ENCODE peak calls at places on chromosomes 2 and 18, in four cellular contexts. J is osteocyte, D is H9, K is GM13977. A is an unnamed sample.
A peak's percentile ranks its signal among the peaks of the same experiment; 100 is the strongest.

GRCh38 chr18:27619906-27620305 is 434.8 kb upstream of the CHST9 start:
- DNase-seq in J (no peak), D (no peak), K (no peak), A (no peak)

GRCh38 chr2:219433666-219434467 is 776 bp upstream of the SPEG start:
- DNase-seq in J (no peak), D (peak; percentile 91), K (no peak), A (no peak)

GRCh38 chr2:173298536-173299097 is 56.1 kb upstream of the CDCA7 start:
- DNase-seq in J (no peak), D (no peak), K (no peak), A (no peak)

GRCh38 chr2:23602113-23602512 is 217.1 kb downstream of the KLHL29 start:
- DNase-seq in J (peak; percentile 90), D (no peak), K (no peak), A (no peak)

GRCh38 chr2:162465430-162465829 is 121.5 kb downstream of the GCA start:
- DNase-seq in J (no peak), D (no peak), K (no peak), A (no peak)

GRCh38 chr2:197163755-197164753 is 146.5 kb downstream of the ANKRD44 start:
- DNase-seq in J (no peak), D (peak; percentile 69), K (no peak), A (no peak)

GRCh38 chr2:102473020-102473419 is at the start of gene SLC9A4:
- DNase-seq in J (peak; percentile 76), D (peak; percentile 49), K (peak; percentile 55), A (peak; percentile 38)

GRCh38 chr2:227864161-227864756 is 7.2 kb upstream of the DAW1 start:
- DNase-seq in J (no peak), D (no peak), K (no peak), A (no peak)

GRCh38 chr2:166917433-166917832 is 29.2 kb downstream of the XIRP2 start:
- DNase-seq in J (no peak), D (no peak), K (no peak), A (no peak)

GRCh38 chr18:26579941-26580618 is 31.7 kb upstream of the KCTD1 start:
- DNase-seq in J (no peak), D (no peak), K (no peak), A (no peak)

GRCh38 chr2:159093496-159093895 is 125.1 kb downstream of the TANC1 start:
- DNase-seq in J (no peak), D (no peak), K (no peak), A (no peak)

GRCh38 chr2:9613291-9613690 is 17.5 kb downstream of the YWHAQ start:
- DNase-seq in J (no peak), D (no peak), K (no peak), A (no peak)

GRCh38 chr2:70964133-70964532 is 14.3 kb upstream of the ANKRD53 start:
- DNase-seq in J (no peak), D (no peak), K (no peak), A (peak; percentile 26)

GRCh38 chr2:128451084-128451483 is 132.4 kb upstream of the HS6ST1 start:
- DNase-seq in J (peak; percentile 73), D (peak; percentile 8), K (no peak), A (no peak)

GRCh38 chr2:26008851-26009566 is 24.9 kb upstream of the RAB10 start:
- DNase-seq in J (no peak), D (no peak), K (no peak), A (no peak)

GRCh38 chr2:130872276-130873125 is 35.8 kb downstream of the ARHGEF4 start:
- DNase-seq in J (no peak), D (no peak), K (no peak), A (no peak)

GRCh38 chr2:233252227-233252626 is 754 bp downstream of the ATG16L1 start:
- DNase-seq in J (no peak), D (no peak), K (no peak), A (no peak)

GRCh38 chr2:201363857-201364560 is 6.9 kb upstream of the FLACC1 start:
- DNase-seq in J (no peak), D (peak; percentile 47), K (peak; percentile 43), A (no peak)

GRCh38 chr18:50009772-50010171 is 185.2 kb downstream of the MYO5B start:
- DNase-seq in J (no peak), D (peak; percentile 67), K (peak; percentile 44), A (peak; percentile 47)

GRCh38 chr2:119377266-119377972 is 10.6 kb downstream of the DBI start:
- DNase-seq in J (no peak), D (no peak), K (no peak), A (no peak)

GRCh38 chr2:238160206-238161129 is 1.7 kb downstream of the ERFE start:
- DNase-seq in J (no peak), D (peak; percentile 77), K (no peak), A (no peak)

GRCh38 chr2:85215074-85216050 is 82.2 kb downstream of the TCF7L1 start:
- DNase-seq in J (no peak), D (no peak), K (no peak), A (no peak)
- TF ChIP-seq CTCF in J (peak; percentile 12), D (peak; percentile 60), K (peak; percentile 16), A (no peak)

GRCh38 chr2:109498906-109499305 is 114.9 kb downstream of the SEPTIN10 start:
- DNase-seq in J (no peak), D (no peak), K (no peak), A (no peak)
- TF ChIP-seq CTCF in J (no peak), D (no peak), K (no peak), A (no peak)

GRCh38 chr2:73851274-73851673 is 22.5 kb downstream of the STAMBP start:
- DNase-seq in J (no peak), D (no peak), K (no peak), A (no peak)
- TF ChIP-seq CTCF in J (no peak), D (peak; percentile 62), K (peak; percentile 20), A (no peak)

DNA sequence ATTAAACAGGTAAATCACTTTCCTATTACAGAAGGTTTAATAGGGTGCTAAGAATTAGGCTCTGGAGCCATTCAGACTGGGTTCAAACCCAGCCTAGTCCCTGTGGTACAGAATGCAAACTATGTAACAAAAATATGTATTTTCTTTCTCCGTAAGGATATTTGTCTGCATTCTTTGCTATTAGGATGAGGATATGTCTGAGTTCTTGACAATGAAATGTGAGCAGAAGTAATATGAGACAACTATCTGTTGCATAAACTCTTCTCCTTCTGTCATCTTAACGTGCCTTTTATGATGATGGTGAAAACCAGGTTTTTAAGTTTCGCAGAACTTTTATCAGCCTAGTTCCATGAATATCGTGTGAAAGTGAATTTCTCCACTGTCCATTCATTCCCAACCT is 1129.1 kb upstream of the ZEB2 start:
- DNase-seq in J (no peak), D (no peak), K (no peak), A (no peak)
- TF ChIP-seq CTCF in J (no peak), D (no peak), K (no peak), A (no peak)

GRCh38 chr2:235768606-235769005 is 274.8 kb downstream of the AGAP1 start:
- DNase-seq in J (no peak), D (no peak), K (no peak), A (no peak)

GRCh38 chr2:235766206-235766794 is 272.5 kb downstream of the AGAP1 start:
- DNase-seq in J (peak; percentile 91), D (peak; percentile 58), K (peak; percentile 85), A (peak; percentile 78)

GRCh38 chr2:235765181-235765820 is 271.5 kb downstream of the AGAP1 start:
- DNase-seq in J (no peak), D (no peak), K (no peak), A (no peak)

GRCh38 chr2:235763816-235764215 is 270.0 kb downstream of the AGAP1 start:
- DNase-seq in J (no peak), D (no peak), K (no peak), A (no peak)

DNA sequence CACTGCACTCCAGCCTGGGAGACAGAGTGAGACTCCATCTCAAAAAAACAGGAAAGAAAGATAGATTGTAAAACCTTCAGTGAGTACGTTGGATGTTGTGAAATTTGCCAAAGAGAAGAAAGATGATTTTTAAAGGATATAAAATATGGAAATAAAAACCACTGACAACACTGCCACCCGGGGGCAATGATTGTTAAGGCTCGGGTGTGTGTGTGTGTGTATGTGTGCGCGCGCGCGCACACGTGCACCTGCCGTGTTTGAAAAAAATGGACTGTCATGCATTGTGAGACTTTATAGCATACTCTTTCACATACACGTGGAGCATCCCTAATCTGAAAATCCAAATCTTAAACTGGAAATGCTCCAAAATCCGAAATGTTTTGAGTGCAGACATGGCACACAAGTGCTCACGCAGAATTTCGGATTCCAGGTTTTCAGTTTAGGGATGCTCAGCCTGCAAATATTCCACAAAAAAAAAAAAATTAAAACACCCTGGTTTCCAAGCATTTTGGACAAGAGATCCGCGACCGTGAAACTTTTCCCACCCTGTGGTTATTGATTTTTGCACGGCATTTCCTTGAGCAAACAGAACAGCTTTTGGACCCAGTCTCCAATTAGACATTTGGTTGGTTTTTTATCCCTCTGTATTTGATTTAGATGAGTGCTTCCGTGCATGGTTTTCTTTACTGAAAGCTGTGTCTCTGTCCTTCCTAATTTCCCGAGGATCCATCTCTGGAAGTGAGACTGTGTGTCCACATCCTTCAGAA is 269.2 kb downstream of the AGAP1 start:
- DNase-seq in J (no peak), D (no peak), K (no peak), A (no peak)
- TF ChIP-seq CTCF in J (peak; percentile 32), D (peak; percentile 17), K (no peak), A (no peak)

GRCh38 chr2:157574165-157574564 is 54.5 kb downstream of the ACVR1C start:
- DNase-seq in J (no peak), D (no peak), K (no peak), A (no peak)

GRCh38 chr2:157572725-157573124 is 55.9 kb downstream of the ACVR1C start:
- DNase-seq in J (no peak), D (no peak), K (peak; percentile 32), A (no peak)
- TF ChIP-seq CTCF in J (peak; percentile 33), D (peak; percentile 57), K (no peak), A (no peak)